ENCODE peak calls at places on chromosome 13, in ten cellular contexts. One of them, this sample, is unnamed.

GRCh38 chr13:114106526-114106925 is 25.9 kb downstream of the RASA3 start:
- DNase-seq in stimulated activated CD4-positive, alpha-beta T cell treated with anti-CD3 and anti-CD28 coated beads, Interleukin-1b, Interleukin-23, amount 100 ng/mL, for 48 hours: no peak
- DNase-seq in T-helper 2 cell: no peak
- DNase-seq in HT-29: no peak
- DNase-seq in testis: no peak
- DNase-seq in AML-193: no peak
- DNase-seq in A172: no peak
- DNase-seq in cardiac muscle cell: no peak
- DNase-seq in WTC11: no peak
- DNase-seq in GM03348: no peak
- DNase-seq in this sample: no peak

GRCh38 chr13:87675851-87676250 is 4.7 kb downstream of the SLITRK5 start:
- DNase-seq in stimulated activated CD4-positive, alpha-beta T cell treated with anti-CD3 and anti-CD28 coated beads, Interleukin-1b, Interleukin-23, amount 100 ng/mL, for 48 hours: no peak
- DNase-seq in WTC11: no peak
- DNase-seq in GM03348: no peak
- DNase-seq in HT-29: no peak
- DNase-seq in A172: no peak
- DNase-seq in testis: no peak
- DNase-seq in AML-193: no peak
- DNase-seq in cardiac muscle cell: no peak
- DNase-seq in T-helper 2 cell: no peak
- DNase-seq in this sample: no peak

GRCh38 chr13:109309625-109310363 is 476.6 kb downstream of the IRS2 start:
- DNase-seq in WTC11: no peak
- DNase-seq in HT-29: no peak
- DNase-seq in T-helper 2 cell: no peak
- DNase-seq in A172: no peak
- DNase-seq in stimulated activated CD4-positive, alpha-beta T cell treated with anti-CD3 and anti-CD28 coated beads, Interleukin-1b, Interleukin-23, amount 100 ng/mL, for 48 hours: no peak
- DNase-seq in testis: no peak
- DNase-seq in GM03348: no peak
- DNase-seq in cardiac muscle cell: no peak
- DNase-seq in AML-193: no peak
- DNase-seq in this sample: no peak

GRCh38 chr13:35649162-35649561 is 172.7 kb upstream of the MAB21L1 start:
- DNase-seq in A172: no peak
- DNase-seq in WTC11: no peak
- DNase-seq in AML-193: peak; percentile 19
- DNase-seq in testis: no peak
- DNase-seq in GM03348: peak; percentile 29
- DNase-seq in cardiac muscle cell: no peak
- DNase-seq in T-helper 2 cell: no peak
- DNase-seq in HT-29: no peak
- DNase-seq in stimulated activated CD4-positive, alpha-beta T cell treated with anti-CD3 and anti-CD28 coated beads, Interleukin-1b, Interleukin-23, amount 100 ng/mL, for 48 hours: no peak
- DNase-seq in this sample: no peak

GRCh38 chr13:109959903-109960302 is 173.5 kb upstream of the IRS2 start:
- DNase-seq in A172: no peak
- DNase-seq in HT-29: no peak
- DNase-seq in WTC11: no peak
- DNase-seq in AML-193: no peak
- DNase-seq in T-helper 2 cell: no peak
- DNase-seq in stimulated activated CD4-positive, alpha-beta T cell treated with anti-CD3 and anti-CD28 coated beads, Interleukin-1b, Interleukin-23, amount 100 ng/mL, for 48 hours: no peak
- DNase-seq in cardiac muscle cell: no peak
- DNase-seq in GM03348: no peak
- DNase-seq in testis: no peak
- DNase-seq in this sample: no peak

GRCh38 chr13:36548129-36548528 is 115.8 kb downstream of the CCNA1 start:
- DNase-seq in GM03348: no peak
- DNase-seq in testis: no peak
- DNase-seq in HT-29: no peak
- DNase-seq in cardiac muscle cell: no peak
- DNase-seq in A172: no peak
- DNase-seq in AML-193: no peak
- DNase-seq in stimulated activated CD4-positive, alpha-beta T cell treated with anti-CD3 and anti-CD28 coated beads, Interleukin-1b, Interleukin-23, amount 100 ng/mL, for 48 hours: no peak
- DNase-seq in T-helper 2 cell: no peak
- DNase-seq in WTC11: no peak
- DNase-seq in this sample: no peak

GRCh38 chr13:61086052-61086451 is 329.6 kb downstream of the PCDH20 start:
- DNase-seq in AML-193: no peak
- DNase-seq in testis: no peak
- DNase-seq in GM03348: no peak
- DNase-seq in HT-29: no peak
- DNase-seq in A172: no peak
- DNase-seq in cardiac muscle cell: no peak
- DNase-seq in WTC11: no peak
- DNase-seq in stimulated activated CD4-positive, alpha-beta T cell treated with anti-CD3 and anti-CD28 coated beads, Interleukin-1b, Interleukin-23, amount 100 ng/mL, for 48 hours: no peak
- DNase-seq in T-helper 2 cell: no peak
- DNase-seq in this sample: no peak

GRCh38 chr13:27293873-27294515 is 23.4 kb downstream of the RASL11A start:
- DNase-seq in A172: no peak
- DNase-seq in stimulated activated CD4-positive, alpha-beta T cell treated with anti-CD3 and anti-CD28 coated beads, Interleukin-1b, Interleukin-23, amount 100 ng/mL, for 48 hours: peak; percentile 8
- DNase-seq in cardiac muscle cell: no peak
- DNase-seq in HT-29: no peak
- DNase-seq in WTC11: no peak
- DNase-seq in AML-193: no peak
- DNase-seq in T-helper 2 cell: peak; percentile 88
- DNase-seq in testis: no peak
- DNase-seq in GM03348: no peak
- DNase-seq in this sample: no peak

GRCh38 chr13:113857531-113858195 is 6.2 kb downstream of the GAS6 start:
- DNase-seq in AML-193: no peak
- DNase-seq in T-helper 2 cell: no peak
- DNase-seq in HT-29: no peak
- DNase-seq in stimulated activated CD4-positive, alpha-beta T cell treated with anti-CD3 and anti-CD28 coated beads, Interleukin-1b, Interleukin-23, amount 100 ng/mL, for 48 hours: no peak
- DNase-seq in WTC11: no peak
- DNase-seq in A172: no peak
- DNase-seq in GM03348: no peak
- DNase-seq in cardiac muscle cell: no peak
- DNase-seq in testis: peak; percentile 16
- DNase-seq in this sample: no peak

GRCh38 chr13:22073718-22074117 is 402.8 kb downstream of the FGF9 start:
- DNase-seq in testis: no peak
- DNase-seq in WTC11: no peak
- DNase-seq in T-helper 2 cell: peak; percentile 43
- DNase-seq in GM03348: no peak
- DNase-seq in HT-29: no peak
- DNase-seq in stimulated activated CD4-positive, alpha-beta T cell treated with anti-CD3 and anti-CD28 coated beads, Interleukin-1b, Interleukin-23, amount 100 ng/mL, for 48 hours: no peak
- DNase-seq in cardiac muscle cell: no peak
- DNase-seq in AML-193: no peak
- DNase-seq in A172: no peak
- DNase-seq in this sample: no peak

GRCh38 chr13:113627136-113627535 is 30.9 kb downstream of the ATP4B start:
- DNase-seq in WTC11: no peak
- DNase-seq in cardiac muscle cell: no peak
- DNase-seq in A172: no peak
- DNase-seq in testis: no peak
- DNase-seq in HT-29: no peak
- DNase-seq in AML-193: no peak
- DNase-seq in GM03348: no peak
- DNase-seq in stimulated activated CD4-positive, alpha-beta T cell treated with anti-CD3 and anti-CD28 coated beads, Interleukin-1b, Interleukin-23, amount 100 ng/mL, for 48 hours: no peak
- DNase-seq in T-helper 2 cell: no peak
- DNase-seq in this sample: no peak

GRCh38 chr13:85194482-85194881 is 604.7 kb downstream of the SLITRK6 start:
- DNase-seq in WTC11: no peak
- DNase-seq in testis: no peak
- DNase-seq in GM03348: no peak
- DNase-seq in A172: no peak
- DNase-seq in AML-193: no peak
- DNase-seq in cardiac muscle cell: no peak
- DNase-seq in T-helper 2 cell: no peak
- DNase-seq in stimulated activated CD4-positive, alpha-beta T cell treated with anti-CD3 and anti-CD28 coated beads, Interleukin-1b, Interleukin-23, amount 100 ng/mL, for 48 hours: no peak
- DNase-seq in HT-29: peak; percentile 74
- DNase-seq in this sample: no peak

GRCh38 chr13:25406377-25406776 is 34.6 kb downstream of the ATP8A2 start:
- DNase-seq in WTC11: peak; percentile 13
- DNase-seq in cardiac muscle cell: no peak
- DNase-seq in AML-193: peak; percentile 20
- DNase-seq in T-helper 2 cell: peak; percentile 1
- DNase-seq in A172: no peak
- DNase-seq in testis: no peak
- DNase-seq in stimulated activated CD4-positive, alpha-beta T cell treated with anti-CD3 and anti-CD28 coated beads, Interleukin-1b, Interleukin-23, amount 100 ng/mL, for 48 hours: no peak
- DNase-seq in HT-29: peak; percentile 31
- DNase-seq in GM03348: no peak
- DNase-seq in this sample: no peak

GRCh38 chr13:113121928-113122420 is 625 bp upstream of the F10 start:
- DNase-seq in testis: peak; percentile 10
- DNase-seq in HT-29: no peak
- DNase-seq in cardiac muscle cell: no peak
- DNase-seq in AML-193: no peak
- DNase-seq in stimulated activated CD4-positive, alpha-beta T cell treated with anti-CD3 and anti-CD28 coated beads, Interleukin-1b, Interleukin-23, amount 100 ng/mL, for 48 hours: no peak
- DNase-seq in GM03348: no peak
- DNase-seq in WTC11: no peak
- DNase-seq in T-helper 2 cell: no peak
- DNase-seq in A172: no peak
- DNase-seq in this sample: no peak

GRCh38 chr13:98890186-98890585 is 87.7 kb downstream of the DOCK9 start:
- DNase-seq in HT-29: peak; percentile 25
- DNase-seq in cardiac muscle cell: no peak
- DNase-seq in WTC11: no peak
- DNase-seq in AML-193: no peak
- DNase-seq in GM03348: peak; percentile 78
- DNase-seq in testis: no peak
- DNase-seq in A172: peak; percentile 86
- DNase-seq in T-helper 2 cell: peak; percentile 60
- DNase-seq in stimulated activated CD4-positive, alpha-beta T cell treated with anti-CD3 and anti-CD28 coated beads, Interleukin-1b, Interleukin-23, amount 100 ng/mL, for 48 hours: peak; percentile 72
- DNase-seq in this sample: no peak

GRCh38 chr13:46812398-46812797 is 15.4 kb upstream of the ESD start:
- DNase-seq in A172: no peak
- DNase-seq in testis: no peak
- DNase-seq in T-helper 2 cell: peak; percentile 12
- DNase-seq in AML-193: no peak
- DNase-seq in GM03348: no peak
- DNase-seq in stimulated activated CD4-positive, alpha-beta T cell treated with anti-CD3 and anti-CD28 coated beads, Interleukin-1b, Interleukin-23, amount 100 ng/mL, for 48 hours: no peak
- DNase-seq in WTC11: no peak
- DNase-seq in cardiac muscle cell: no peak
- DNase-seq in HT-29: no peak
- DNase-seq in this sample: no peak

GRCh38 chr13:84651288-84651687 is 769.0 kb upstream of the SLITRK1 start:
- DNase-seq in AML-193: no peak
- DNase-seq in stimulated activated CD4-positive, alpha-beta T cell treated with anti-CD3 and anti-CD28 coated beads, Interleukin-1b, Interleukin-23, amount 100 ng/mL, for 48 hours: no peak
- DNase-seq in GM03348: no peak
- DNase-seq in WTC11: no peak
- DNase-seq in A172: peak; percentile 50
- DNase-seq in testis: no peak
- DNase-seq in T-helper 2 cell: no peak
- DNase-seq in cardiac muscle cell: no peak
- DNase-seq in HT-29: peak; percentile 42
- DNase-seq in this sample: no peak

GRCh38 chr13:95438297-95438696 is 114.2 kb upstream of the CLDN10 start:
- DNase-seq in WTC11: no peak
- DNase-seq in A172: peak; percentile 13
- DNase-seq in GM03348: no peak
- DNase-seq in HT-29: no peak
- DNase-seq in cardiac muscle cell: no peak
- DNase-seq in stimulated activated CD4-positive, alpha-beta T cell treated with anti-CD3 and anti-CD28 coated beads, Interleukin-1b, Interleukin-23, amount 100 ng/mL, for 48 hours: no peak
- DNase-seq in AML-193: no peak
- DNase-seq in testis: no peak
- DNase-seq in T-helper 2 cell: no peak
- DNase-seq in this sample: no peak

GRCh38 chr13:109790951-109791605 is 4.7 kb upstream of the IRS2 start:
- DNase-seq in stimulated activated CD4-positive, alpha-beta T cell treated with anti-CD3 and anti-CD28 coated beads, Interleukin-1b, Interleukin-23, amount 100 ng/mL, for 48 hours: no peak
- DNase-seq in HT-29: peak; percentile 73
- DNase-seq in T-helper 2 cell: peak; percentile 88
- DNase-seq in AML-193: peak; percentile 99
- DNase-seq in WTC11: no peak
- DNase-seq in GM03348: no peak
- DNase-seq in cardiac muscle cell: peak; percentile 52
- DNase-seq in A172: peak; percentile 55
- DNase-seq in testis: peak; percentile 46
- DNase-seq in this sample: peak; percentile 22

GRCh38 chr13:82070411-82070810 is 1729.5 kb upstream of the SPRY2 start:
- DNase-seq in WTC11: no peak
- DNase-seq in HT-29: no peak
- DNase-seq in T-helper 2 cell: no peak
- DNase-seq in cardiac muscle cell: no peak
- DNase-seq in testis: no peak
- DNase-seq in AML-193: no peak
- DNase-seq in stimulated activated CD4-positive, alpha-beta T cell treated with anti-CD3 and anti-CD28 coated beads, Interleukin-1b, Interleukin-23, amount 100 ng/mL, for 48 hours: no peak
- DNase-seq in A172: no peak
- DNase-seq in GM03348: no peak
- DNase-seq in this sample: no peak

GRCh38 chr13:114161028-114161556 is 18.0 kb upstream of the CFAP97D2 start:
- DNase-seq in T-helper 2 cell: no peak
- DNase-seq in HT-29: no peak
- DNase-seq in stimulated activated CD4-positive, alpha-beta T cell treated with anti-CD3 and anti-CD28 coated beads, Interleukin-1b, Interleukin-23, amount 100 ng/mL, for 48 hours: peak; percentile 33
- DNase-seq in AML-193: no peak
- DNase-seq in GM03348: no peak
- DNase-seq in testis: peak; percentile 61
- DNase-seq in cardiac muscle cell: no peak
- DNase-seq in WTC11: no peak
- DNase-seq in A172: no peak
- DNase-seq in this sample: no peak

GRCh38 chr13:83765796-83766195 is 116.5 kb downstream of the SLITRK1 start:
- DNase-seq in A172: no peak
- DNase-seq in cardiac muscle cell: no peak
- DNase-seq in AML-193: no peak
- DNase-seq in HT-29: no peak
- DNase-seq in GM03348: no peak
- DNase-seq in WTC11: no peak
- DNase-seq in testis: no peak
- DNase-seq in T-helper 2 cell: no peak
- DNase-seq in stimulated activated CD4-positive, alpha-beta T cell treated with anti-CD3 and anti-CD28 coated beads, Interleukin-1b, Interleukin-23, amount 100 ng/mL, for 48 hours: no peak
- DNase-seq in this sample: no peak

GRCh38 chr13:80030491-80030890 is 310.4 kb downstream of the SPRY2 start:
- DNase-seq in testis: peak; percentile 19
- DNase-seq in WTC11: peak; percentile 16
- DNase-seq in T-helper 2 cell: no peak
- DNase-seq in stimulated activated CD4-positive, alpha-beta T cell treated with anti-CD3 and anti-CD28 coated beads, Interleukin-1b, Interleukin-23, amount 100 ng/mL, for 48 hours: no peak
- DNase-seq in cardiac muscle cell: no peak
- DNase-seq in HT-29: peak; percentile 86
- DNase-seq in GM03348: no peak
- DNase-seq in A172: peak; percentile 68
- DNase-seq in AML-193: peak; percentile 89
- DNase-seq in this sample: no peak

This sample was measured in effector CD4-positive, alpha-beta T cell.